ENCODE peak calls at places on chromosomes 7 and 10, in five cellular contexts. F, X, S, B and E are unnamed samples.
A peak's percentile ranks its signal among the peaks of the same experiment; 100 is the strongest.

GRCh38 chr10:68052463-68052862 is 22.6 kb downstream of the HERC4 start:
- DNase-seq in F (no peak), X (peak; percentile 37), S (no peak), B (no peak), E (no peak)

GRCh38 chr7:37368540-37368939 is 80.1 kb downstream of the ELMO1 start:
- DNase-seq in F (no peak), X (no peak), S (no peak), B (no peak), E (no peak)

GRCh38 chr10:119241066-119241465 is 33.7 kb downstream of the GRK5 start:
- DNase-seq in F (no peak), X (no peak), S (no peak), B (no peak), E (no peak)

GRCh38 chr10:61284222-61284890 is 168.8 kb downstream of the TMEM26 start:
- DNase-seq in F (no peak), X (peak; percentile 70), S (peak; percentile 61), B (peak; percentile 68), E (peak; percentile 8)

GRCh38 chr7:151755131-151755787 is 121.7 kb downstream of the PRKAG2 start:
- DNase-seq in F (peak; percentile 58), X (no peak), S (no peak), B (no peak), E (no peak)

GRCh38 chr7:128740996-128741395 is 1.8 kb downstream of the CALU start:
- DNase-seq in F (no peak), X (peak; percentile 42), S (no peak), B (no peak), E (no peak)

GRCh38 chr7:127478040-127478386 is 85.5 kb upstream of the ZNF800 start:
- DNase-seq in F (no peak), X (no peak), S (peak; percentile 7), B (no peak), E (no peak)

GRCh38 chr10:1809139-1809755 is 71.9 kb upstream of the ADARB2 start:
- DNase-seq in F (no peak), X (no peak), S (no peak), B (no peak), E (no peak)

GRCh38 chr7:150800576-150801241 is at the start of gene TMEM176A:
- DNase-seq in F (no peak), X (no peak), S (no peak), B (no peak), E (peak; percentile 43)

DNA sequence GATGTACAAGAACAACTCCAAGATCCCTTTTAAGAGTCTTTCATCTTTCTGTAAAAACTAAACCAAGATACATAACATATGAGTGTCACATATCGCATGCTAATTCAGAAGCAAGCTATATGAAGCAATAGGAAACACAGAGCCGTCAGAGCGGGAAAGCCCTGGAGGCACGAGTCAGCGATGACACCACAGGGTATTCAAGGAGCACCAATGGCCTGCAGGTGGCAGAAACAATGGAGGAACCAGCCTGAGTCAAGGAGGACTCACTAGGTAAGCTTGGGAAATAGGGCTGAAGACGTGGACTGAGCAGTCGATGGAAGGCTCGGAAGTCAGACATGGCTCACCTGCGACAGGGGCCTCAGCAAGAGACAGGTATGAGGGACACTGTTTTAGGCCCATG is 214.4 kb downstream of the FAM107B start:
- DNase-seq in F (peak; percentile 75), X (peak; percentile 65), S (peak; percentile 56), B (peak; percentile 26), E (no peak)
- TF ChIP-seq CTCF in F (peak; percentile 59), X (no peak), S (peak; percentile 49), B (no peak), E (no peak)

DNA sequence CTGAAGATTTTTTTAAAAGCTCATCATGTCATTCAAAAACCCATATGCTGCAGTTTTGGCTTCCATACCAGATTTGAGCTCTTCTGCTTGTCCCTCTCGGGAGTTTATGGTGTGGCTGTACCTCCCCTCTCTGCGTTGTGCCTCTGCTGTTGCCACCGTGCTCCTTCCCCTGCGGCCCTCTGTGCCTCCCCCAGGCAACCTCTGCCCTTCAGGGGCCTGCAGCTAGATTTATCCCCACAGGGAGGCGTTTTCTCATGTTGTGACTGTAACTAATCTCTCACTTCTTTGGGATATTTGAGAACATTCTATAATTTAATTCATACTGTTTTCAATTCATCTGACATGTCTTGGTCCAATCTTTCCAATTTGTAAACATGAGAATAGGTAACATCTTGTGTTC is 52.7 kb downstream of the TASOR2 start:
- DNase-seq in F (peak; percentile 54), X (no peak), S (peak; percentile 45), B (no peak), E (no peak)
- TF ChIP-seq CTCF in F (peak; percentile 57), X (no peak), S (peak; percentile 45), B (no peak), E (no peak)

DNA sequence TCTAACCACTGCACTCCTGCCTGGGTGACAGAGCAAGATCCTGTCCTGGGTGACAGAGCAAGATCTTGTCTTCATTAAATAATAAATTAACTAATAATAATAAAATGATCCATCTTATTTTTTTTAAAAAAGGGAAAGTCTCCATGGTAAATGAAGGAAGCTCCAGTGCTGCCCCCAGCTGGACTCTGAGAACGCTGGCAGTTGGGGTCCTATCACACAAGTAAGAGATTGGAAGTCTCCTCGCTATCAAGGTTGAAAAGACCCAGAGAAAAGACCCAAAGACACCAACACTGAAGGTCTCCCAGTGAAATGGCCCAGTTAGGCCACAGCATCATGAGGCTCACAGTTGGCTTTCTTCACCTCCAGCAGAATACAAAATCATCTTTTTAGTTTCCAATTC is 13.8 kb upstream of the C10orf67 start:
- DNase-seq in F (no peak), X (no peak), S (peak; percentile 37), B (peak; percentile 7), E (no peak)
- TF ChIP-seq CTCF in F (peak; percentile 62), X (peak; percentile 60), S (peak; percentile 45), B (peak; percentile 47), E (no peak)

GRCh38 chr10:86387221-86387794 is 20.7 kb upstream of the GRID1 start:
- DNase-seq in F (no peak), X (no peak), S (peak; percentile 39), B (no peak), E (peak; percentile 10)
- TF ChIP-seq CTCF in F (peak; percentile 31), X (peak; percentile 19), S (no peak), B (peak; percentile 6), E (peak; percentile 6)

GRCh38 chr10:72069751-72070501 is 18.4 kb downstream of the SPOCK2 start:
- DNase-seq in F (no peak), X (no peak), S (peak; percentile 50), B (no peak), E (no peak)
- TF ChIP-seq CTCF in F (peak; percentile 70), X (peak; percentile 15), S (peak; percentile 53), B (peak; percentile 26), E (peak; percentile 38)

GRCh38 chr10:132943555-132944404 is 1.4 kb upstream of the CFAP46 start:
- DNase-seq in F (no peak), X (no peak), S (no peak), B (no peak), E (peak; percentile 27)
- TF ChIP-seq CTCF in F (no peak), X (no peak), S (no peak), B (no peak), E (no peak)